ENCODE peak calls at places on chromosomes 3 and 15, in eight cellular contexts. O is left ventricle myocardium inferior, N is HCT116, Y is upper lobe of right lung, J is trophoblast cell, F is sigmoid colon, K is H9, M is psoas muscle. V is an unnamed sample.

GRCh38 chr15:40104865-40105516 is 3.7 kb downstream of the BMF start:
- DNase-seq in O (peak; percentile 93), N (peak; percentile 73), Y (peak; percentile 94), J (peak; percentile 88), F (peak; percentile 96), K (peak; percentile 96), M (peak; percentile 92), V (peak; percentile 96)

GRCh38 chr3:186888569-186888968 is 41.8 kb upstream of the ST6GAL1 start:
- DNase-seq in O (no peak), N (no peak), Y (no peak), J (no peak), F (no peak), K (no peak), M (no peak), V (no peak)

GRCh38 chr15:94421711-94422110 is 190.3 kb downstream of the MCTP2 start:
- DNase-seq in O (no peak), N (no peak), Y (no peak), J (no peak), F (no peak), K (no peak), M (no peak), V (no peak)

GRCh38 chr3:46119709-46120498 is 88.2 kb downstream of the CCR1 start:
- DNase-seq in O (no peak), N (no peak), Y (no peak), J (no peak), F (no peak), K (no peak), M (no peak), V (no peak)

GRCh38 chr3:180909369-180910127 is 2.9 kb upstream of the FXR1 start:
- DNase-seq in O (no peak), N (no peak), Y (no peak), J (no peak), F (no peak), K (no peak), M (no peak), V (no peak)

GRCh38 chr15:70164910-70165791 is 67.4 kb upstream of the TLE3 start:
- DNase-seq in O (no peak), N (no peak), Y (peak; percentile 46), J (no peak), F (peak; percentile 65), K (no peak), M (no peak), V (no peak)

GRCh38 chr3:145005427-145005826 is 1033.8 kb downstream of the DIPK2A start:
- DNase-seq in O (no peak), N (no peak), Y (no peak), J (no peak), F (no peak), K (no peak), M (no peak), V (no peak)

GRCh38 chr15:60906275-60906674 is 322.8 kb downstream of the RORA start:
- DNase-seq in O (no peak), N (no peak), Y (no peak), J (no peak), F (no peak), K (no peak), M (no peak), V (no peak)

GRCh38 chr3:110677506-110677905 is 394.1 kb upstream of the NECTIN3 start:
- DNase-seq in O (no peak), N (no peak), Y (no peak), J (no peak), F (no peak), K (no peak), M (no peak), V (no peak)

GRCh38 chr3:61136191-61136590 is 115.1 kb downstream of the FHIT start:
- DNase-seq in O (no peak), N (no peak), Y (no peak), J (no peak), F (no peak), K (no peak), M (no peak), V (no peak)

GRCh38 chr3:107211608-107212007 is 165.6 kb upstream of the CCDC54 start:
- DNase-seq in O (no peak), N (no peak), Y (no peak), J (no peak), F (no peak), K (no peak), M (no peak), V (no peak)

GRCh38 chr3:101807884-101808283 is 28.9 kb downstream of the NXPE3 start:
- DNase-seq in O (no peak), N (no peak), Y (no peak), J (no peak), F (no peak), K (no peak), M (no peak), V (no peak)

GRCh38 chr15:82646250-82647044 is 716 bp downstream of the CPEB1 start:
- DNase-seq in O (no peak), N (no peak), Y (no peak), J (no peak), F (no peak), K (peak; percentile 76), M (peak; percentile 34), V (no peak)
- H3K27me3 ChIP-seq in O (peaks cover 85% of the 10 kb centered on the region), N (peaks cover 17% of the 10 kb centered on the region), Y (peaks cover 52% of the 10 kb centered on the region), J (peaks cover 43% of the 10 kb centered on the region), F (no peaks in the 10 kb centered on the region), K (peaks cover 23% of the 10 kb centered on the region), M (peaks cover 86% of the 10 kb centered on the region), V (no peaks in the 10 kb centered on the region)

GRCh38 chr3:187945374-187945773 is 200.1 kb upstream of the BCL6 start:
- DNase-seq in O (no peak), N (no peak), Y (no peak), J (no peak), F (no peak), K (no peak), M (no peak), V (no peak)

GRCh38 chr3:187946031-187946691 is 200.9 kb upstream of the BCL6 start:
- DNase-seq in O (no peak), N (no peak), Y (no peak), J (no peak), F (no peak), K (no peak), M (no peak), V (peak; percentile 71)

GRCh38 chr3:187942658-187943241 is 197.5 kb upstream of the BCL6 start:
- DNase-seq in O (no peak), N (no peak), Y (no peak), J (no peak), F (no peak), K (no peak), M (no peak), V (no peak)

GRCh38 chr3:187943677-187944390 is 198.6 kb upstream of the BCL6 start:
- DNase-seq in O (no peak), N (no peak), Y (no peak), J (no peak), F (no peak), K (no peak), M (no peak), V (peak; percentile 49)

DNA sequence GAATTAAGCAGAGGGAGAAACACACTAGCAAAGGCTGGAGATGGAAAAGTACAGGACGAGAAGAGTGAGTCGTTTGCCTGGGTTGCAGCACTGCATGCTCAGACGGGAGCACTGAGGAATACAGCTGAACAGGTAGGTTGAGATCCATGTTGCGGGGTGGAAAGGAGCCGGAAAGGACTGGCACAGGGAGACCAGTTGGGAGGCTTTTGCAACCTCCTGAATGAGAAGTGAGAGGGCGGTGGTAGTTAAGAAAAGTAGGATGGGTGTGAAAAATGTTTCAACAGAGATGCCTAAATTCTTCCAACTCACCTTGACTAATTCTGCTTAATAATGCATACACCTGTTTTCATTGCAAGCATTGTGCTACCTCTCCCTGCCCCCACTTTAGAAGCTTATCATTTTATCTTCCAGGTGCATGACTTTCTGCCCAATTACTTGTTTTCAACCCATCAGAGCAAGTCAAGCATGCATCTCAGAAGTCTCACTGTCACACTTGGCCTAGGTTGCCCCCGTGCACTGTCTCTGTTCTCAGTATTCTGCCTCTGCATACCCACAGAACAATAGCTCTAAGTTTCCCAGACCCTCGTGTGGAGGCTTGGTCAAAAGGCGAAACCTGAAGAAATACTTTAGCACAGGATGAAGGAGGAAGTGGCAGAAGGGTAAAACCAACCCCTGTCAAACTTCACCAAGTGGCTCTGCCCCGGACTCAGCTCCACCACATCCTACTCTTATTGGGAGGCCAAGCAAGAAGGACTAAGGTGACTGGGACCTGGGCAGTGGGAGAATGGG is 199.3 kb upstream of the BCL6 start:
- DNase-seq in O (no peak), N (no peak), Y (no peak), J (no peak), F (no peak), K (no peak), M (no peak), V (no peak)
- H3K4me1 ChIP-seq in O (peaks cover 42% of the 10 kb centered on the region), N (no peaks in the 10 kb centered on the region), Y (no peaks in the 10 kb centered on the region), J (peaks cover 7% of the 10 kb centered on the region), F (no peaks in the 10 kb centered on the region), K (peaks cover 2% of the 10 kb centered on the region), M (peaks cover 57% of the 10 kb centered on the region), V (peaks cover 26% of the 10 kb centered on the region)

DNA sequence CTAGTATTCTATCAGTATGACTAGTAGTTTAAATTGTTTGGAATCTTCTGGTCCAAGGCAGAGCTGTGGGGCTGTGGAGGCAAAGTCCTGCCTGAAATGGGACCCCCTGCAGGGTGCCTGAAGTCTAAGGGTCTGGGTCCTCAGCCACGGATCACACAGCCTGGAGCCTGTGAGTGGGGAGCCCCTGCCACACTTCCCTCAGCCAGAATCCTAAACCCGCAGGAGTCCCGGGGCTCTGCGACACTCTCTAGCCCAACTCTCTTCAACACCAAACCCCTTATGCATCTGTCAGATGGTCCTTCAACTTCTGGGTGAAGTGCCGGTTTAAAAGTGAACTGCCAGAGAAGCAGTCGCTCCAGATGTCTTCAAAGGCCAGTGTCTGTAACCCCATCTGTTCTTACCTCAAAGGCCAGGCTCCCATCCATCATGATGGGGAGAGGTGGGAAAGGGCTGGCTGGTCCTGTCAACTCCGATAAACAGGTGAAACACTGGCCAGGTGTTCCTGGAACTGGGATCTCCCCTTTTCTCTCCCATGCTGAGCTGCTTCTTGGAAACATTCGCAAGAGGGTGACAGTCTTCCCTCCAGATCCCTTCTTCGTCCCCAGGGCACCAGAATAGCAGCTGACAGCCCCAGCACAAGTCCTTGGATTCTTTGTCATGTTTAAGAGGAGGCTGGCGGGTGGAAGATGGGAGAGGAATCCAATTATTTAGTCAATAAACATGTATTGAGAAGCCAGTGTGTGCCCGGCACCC is 45.6 kb downstream of the CPN2 start:
- DNase-seq in O (no peak), N (no peak), Y (peak; percentile 40), J (no peak), F (peak; percentile 41), K (peak; percentile 38), M (no peak), V (no peak)
- H3K27me3 ChIP-seq in O (peaks cover 45% of the 10 kb centered on the region), N (no peaks in the 10 kb centered on the region), Y (no peaks in the 10 kb centered on the region), J (no peaks in the 10 kb centered on the region), F (no peaks in the 10 kb centered on the region), K (no peaks in the 10 kb centered on the region), M (peaks cover 10% of the 10 kb centered on the region), V (peaks cover 49% of the 10 kb centered on the region)

DNA sequence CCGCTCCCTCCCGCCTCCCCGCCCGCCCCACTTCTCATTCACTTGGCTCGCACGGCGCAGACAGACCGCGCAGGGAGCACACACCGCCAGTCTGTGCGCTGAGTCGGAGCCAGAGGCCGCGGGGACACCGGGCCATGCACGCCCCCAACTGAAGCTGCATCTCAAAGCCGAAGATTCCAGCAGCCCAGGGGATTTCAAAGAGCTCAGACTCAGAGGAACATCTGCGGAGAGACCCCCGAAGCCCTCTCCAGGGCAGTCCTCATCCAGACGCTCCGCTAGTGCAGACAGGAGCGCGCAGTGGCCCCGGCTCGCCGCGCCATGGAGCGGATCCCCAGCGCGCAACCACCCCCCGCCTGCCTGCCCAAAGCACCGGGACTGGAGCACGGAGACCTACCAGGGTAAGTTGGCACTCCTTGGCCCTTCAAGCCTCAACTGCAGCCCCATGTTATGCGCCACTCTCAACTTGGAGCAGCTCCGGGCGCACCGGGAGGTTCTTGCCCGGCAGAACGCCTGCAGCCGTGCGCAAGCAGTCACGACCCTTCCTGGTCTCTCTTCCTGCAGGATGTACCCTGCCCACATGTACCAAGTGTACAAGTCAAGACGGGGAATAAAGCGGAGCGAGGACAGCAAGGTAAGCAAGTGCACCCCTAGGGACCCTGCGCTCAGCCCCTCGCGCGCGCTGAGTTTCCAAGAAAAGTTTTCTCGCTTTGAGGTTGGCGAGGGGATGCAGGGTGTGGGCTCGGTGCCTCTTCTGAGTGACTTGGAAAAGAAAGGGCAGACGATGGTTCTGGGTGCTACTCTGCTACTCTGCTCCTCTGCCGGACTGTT is at the start of gene BHLHE40:
- DNase-seq in O (peak; percentile 46), N (no peak), Y (no peak), J (no peak), F (no peak), K (no peak), M (no peak), V (no peak)
- H3K4me1 ChIP-seq in O (peaks cover 67% of the 10 kb centered on the region), N (peaks cover 76% of the 10 kb centered on the region), Y (peaks cover 42% of the 10 kb centered on the region), J (peaks cover 15% of the 10 kb centered on the region), F (peaks cover 52% of the 10 kb centered on the region), K (peaks cover 3% of the 10 kb centered on the region), M (peaks cover 18% of the 10 kb centered on the region), V (peaks cover 55% of the 10 kb centered on the region)

V was measured in adipocyte.